ENCODE peak calls at places on chromosomes 6 and 20, in ten cellular contexts. T is fibroblast of mammary gland, K is NCI-H460, G is tibial artery, S is Kasumi-1, Q is OCI-LY7, U is transverse colon, D is ACHN, P is GM04504, E is NCI-H774. R is an unnamed sample.

GRCh38 chr6:28758046-28758817 is 165.6 kb downstream of the TRIM27 start:
- DNase-seq in S (no peak), G (no peak), K (peak; percentile 85), T (peak; percentile 56), U (no peak), Q (peak; percentile 43), P (peak; percentile 31), D (peak; percentile 25), E (peak; percentile 49), R (no peak)

GRCh38 chr6:53588816-53589509 is 44.1 kb upstream of the GCLC start:
- DNase-seq in T (no peak), P (no peak), U (no peak), D (no peak), G (no peak), S (no peak), Q (no peak), E (no peak), K (no peak), R (no peak)

GRCh38 chr20:44684047-44684965 is 30.9 kb upstream of the CCN5 start:
- DNase-seq in D (no peak), U (peak; percentile 45), T (no peak), S (no peak), P (no peak), K (no peak), G (peak; percentile 66), Q (no peak), E (no peak), R (no peak)

GRCh38 chr6:20693466-20694063 is 159.3 kb downstream of the CDKAL1 start:
- DNase-seq in T (peak; percentile 72), Q (no peak), S (no peak), K (no peak), P (peak; percentile 33), D (no peak), U (no peak), G (no peak), E (no peak), R (no peak)

GRCh38 chr20:33947709-33948295 is 45.9 kb upstream of the RALY start:
- DNase-seq in D (peak; percentile 63), K (peak; percentile 37), S (peak; percentile 70), T (peak; percentile 71), G (no peak), E (no peak), P (no peak), U (peak; percentile 38), Q (peak; percentile 87), R (peak; percentile 3)

GRCh38 chr6:129598244-129599187 is 111.5 kb downstream of the ARHGAP18 start:
- DNase-seq in D (peak; percentile 77), E (peak; percentile 73), K (peak; percentile 65), P (peak; percentile 42), G (no peak), S (peak; percentile 63), U (no peak), T (peak; percentile 85), Q (peak; percentile 77), R (no peak)

GRCh38 chr6:78530208-78530607 is 337.1 kb upstream of the IRAK1BP1 start:
- DNase-seq in K (no peak), G (no peak), Q (no peak), U (no peak), P (no peak), D (no peak), E (no peak), T (no peak), S (no peak), R (no peak)

GRCh38 chr6:113457156-113457555 is 400.0 kb upstream of the MARCKS start:
- DNase-seq in S (no peak), P (peak; percentile 56), U (no peak), K (no peak), D (no peak), T (peak; percentile 54), Q (no peak), G (no peak), E (no peak), R (no peak)

GRCh38 chr6:158037021-158037420 is 55.4 kb downstream of the SYNJ2 start:
- DNase-seq in Q (no peak), G (no peak), E (no peak), U (peak; percentile 4), T (no peak), K (no peak), S (no peak), P (no peak), D (no peak), R (no peak)

GRCh38 chr20:38728911-38729642 is 4.8 kb downstream of the SLC32A1 start:
- DNase-seq in Q (no peak), U (no peak), S (no peak), D (no peak), T (no peak), K (no peak), P (no peak), E (no peak), G (no peak), R (no peak)

GRCh38 chr6:100283288-100283687 is 181.4 kb downstream of the SIM1 start:
- DNase-seq in Q (no peak), T (peak; percentile 59), G (no peak), S (no peak), D (peak; percentile 75), P (no peak), E (no peak), K (no peak), U (no peak), R (no peak)

GRCh38 chr6:149985506-149985937 is 21.8 kb downstream of the ULBP1 start:
- DNase-seq in Q (no peak), D (no peak), P (no peak), K (no peak), S (no peak), T (no peak), U (no peak), E (no peak), G (peak; percentile 37), R (no peak)

GRCh38 chr6:37659561-37659960 is 38.1 kb downstream of the MDGA1 start:
- DNase-seq in P (no peak), D (no peak), T (no peak), S (no peak), E (no peak), U (no peak), G (no peak), K (no peak), Q (no peak), R (no peak)

GRCh38 chr6:28802417-28803336 is 121.1 kb downstream of the TRIM27 start:
- DNase-seq in U (no peak), D (peak; percentile 53), K (peak; percentile 74), S (no peak), E (no peak), Q (no peak), P (no peak), G (no peak), T (peak; percentile 80), R (no peak)

GRCh38 chr20:676967-677366 is 1.4 kb upstream of the SCRT2 start:
- DNase-seq in T (no peak), Q (no peak), E (no peak), K (no peak), S (no peak), D (no peak), U (no peak), P (no peak), G (no peak), R (no peak)